ENCODE peak calls at places on chromosomes 12 and 14, in four cellular contexts. F is WTC11, O is SK-N-SH, Y is GM12878. N is an unnamed sample.

GRCh38 chr14:84591827-84592540 is 938.0 kb upstream of the FLRT2 start:
- DNase-seq in F (no peak), O (no peak), Y (no peak), N (no peak)

GRCh38 chr12:91023326-91024004 is 18.7 kb upstream of the EPYC start:
- DNase-seq in F (no peak), O (no peak), Y (no peak), N (no peak)

GRCh38 chr14:38931969-38932652 is 170.9 kb downstream of the SEC23A start:
- DNase-seq in F (peak; percentile 20), O (no peak), Y (no peak), N (no peak)

GRCh38 chr14:106845286-106846087 is 1319.1 kb downstream of the TMEM121 start:
- DNase-seq in F (no peak), O (peak; percentile 19), Y (peak; percentile 73), N (no peak)

GRCh38 chr12:127599441-127599840 is 667.5 kb upstream of the TMEM132C start:
- DNase-seq in F (no peak), O (no peak), Y (no peak), N (no peak)

GRCh38 chr12:28161697-28162096 is 28.6 kb upstream of the CCDC91 start:
- DNase-seq in F (no peak), O (no peak), Y (no peak), N (no peak)

GRCh38 chr12:108752387-108752786 is 21.1 kb upstream of the CORO1C start:
- DNase-seq in F (no peak), O (no peak), Y (no peak), N (no peak)

GRCh38 chr14:38693423-38693822 is 409.6 kb downstream of the SEC23A start:
- DNase-seq in F (no peak), O (no peak), Y (no peak), N (no peak)

GRCh38 chr14:71591929-71592328 is 340.3 kb upstream of the RGS6 start:
- DNase-seq in F (no peak), O (no peak), Y (no peak), N (no peak)

GRCh38 chr12:101230547-101230946 is 20.5 kb upstream of the SLC5A8 start:
- DNase-seq in F (no peak), O (no peak), Y (no peak), N (no peak)

GRCh38 chr12:52903855-52904508 is 894 bp downstream of the KRT8 start:
- DNase-seq in F (peak; percentile 67), O (peak; percentile 42), Y (peak; percentile 30), N (peak; percentile 91)

GRCh38 chr12:31245822-31246469 is 80.0 kb downstream of the SINHCAF start:
- DNase-seq in F (no peak), O (no peak), Y (no peak), N (peak; percentile 62)

GRCh38 chr12:107759410-107759809 is 1.5 kb downstream of the PRDM4 start:
- DNase-seq in F (no peak), O (no peak), Y (no peak), N (peak; percentile 53)

GRCh38 chr12:47988073-47989022 is 15.9 kb downstream of the COL2A1 start:
- DNase-seq in F (peak; percentile 54), O (no peak), Y (no peak), N (no peak)

GRCh38 chr14:105093426-105094192 is 28.4 kb upstream of the GPR132 start:
- DNase-seq in F (peak; percentile 94), O (peak; percentile 95), Y (peak; percentile 43), N (peak; percentile 83)

GRCh38 chr12:122865268-122866231 is 30.3 kb downstream of the HIP1R start:
- DNase-seq in F (peak; percentile 43), O (peak; percentile 79), Y (no peak), N (peak; percentile 61)

GRCh38 chr14:99158150-99158549 is 113.8 kb downstream of the BCL11B start:
- DNase-seq in F (no peak), O (no peak), Y (no peak), N (no peak)

GRCh38 chr12:83179999-83180398 is 493.3 kb downstream of the TMTC2 start:
- DNase-seq in F (no peak), O (no peak), Y (no peak), N (no peak)

GRCh38 chr14:94401083-94401482 is 12.7 kb upstream of the SERPINA1 start:
- DNase-seq in F (no peak), O (no peak), Y (no peak), N (no peak)

GRCh38 chr14:99517046-99517642 is 35.9 kb downstream of the CCNK start:
- DNase-seq in F (peak; percentile 29), O (peak; percentile 16), Y (no peak), N (no peak)

GRCh38 chr14:70595443-70596185 is 4.8 kb downstream of the MED6 start:
- DNase-seq in F (peak; percentile 27), O (no peak), Y (no peak), N (no peak)

GRCh38 chr14:81655423-81656314 is 122.0 kb upstream of the SEL1L start:
- DNase-seq in F (no peak), O (no peak), Y (no peak), N (no peak)

GRCh38 chr12:98955284-98955683 is 310.2 kb downstream of the APAF1 start:
- DNase-seq in F (peak; percentile 36), O (peak; percentile 18), Y (no peak), N (peak; percentile 12)

GRCh38 chr14:61213930-61214329 is 67.2 kb downstream of the TMEM30B start:
- DNase-seq in F (no peak), O (no peak), Y (no peak), N (no peak)

GRCh38 chr12:69484428-69484827 is 14.2 kb downstream of the FRS2 start:
- DNase-seq in F (no peak), O (no peak), Y (no peak), N (no peak)

GRCh38 chr14:67151082-67151666 is 38.1 kb upstream of the GARIN2 start:
- DNase-seq in F (no peak), O (no peak), Y (no peak), N (no peak)

GRCh38 chr14:95667251-95667693 is 19.0 kb upstream of the TCL1B start:
- DNase-seq in F (peak; percentile 24), O (no peak), Y (no peak), N (no peak)

GRCh38 chr14:95668235-95668772 is 17.9 kb upstream of the TCL1B start:
- DNase-seq in F (no peak), O (no peak), Y (peak; percentile 51), N (no peak)

GRCh38 chr14:95664046-95664445 is 22.2 kb upstream of the TCL1B start:
- DNase-seq in F (no peak), O (no peak), Y (no peak), N (no peak)

GRCh38 chr14:95664546-95664945 is 21.7 kb upstream of the TCL1B start:
- DNase-seq in F (no peak), O (no peak), Y (no peak), N (no peak)

DNA sequence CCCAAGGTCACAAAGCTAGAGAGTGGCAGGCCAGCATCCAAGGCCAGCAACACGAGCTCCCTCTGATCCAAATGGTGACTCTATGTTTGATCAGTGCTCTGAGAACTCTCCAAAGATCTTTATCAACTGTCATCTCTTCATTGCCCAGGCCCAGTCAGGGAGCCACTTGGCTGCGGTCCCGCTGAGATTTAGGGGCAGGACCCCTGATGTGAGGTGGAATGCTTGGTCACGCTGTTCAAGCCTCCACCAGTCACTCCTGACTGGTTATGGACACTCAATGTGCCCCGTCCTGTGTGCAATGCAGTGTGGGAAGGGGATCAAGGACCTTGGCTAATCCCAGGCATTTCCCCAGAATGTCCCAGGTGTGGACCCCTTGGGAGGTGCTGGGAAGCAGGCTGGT is 19.8 kb upstream of the TCL1B start:
- DNase-seq in F (no peak), O (no peak), Y (no peak), N (no peak)
- TF ChIP-seq USF1 in F (no peak), O (no peak), Y (no peak), N (no peak)

GRCh38 chr12:4829161-4829792 is 80.4 kb upstream of the KCNA1 start:
- DNase-seq in F (no peak), O (no peak), Y (peak; percentile 73), N (no peak)

GRCh38 chr12:4826909-4827308 is 82.8 kb upstream of the KCNA1 start:
- DNase-seq in F (no peak), O (no peak), Y (no peak), N (no peak)

GRCh38 chr12:4828176-4828575 is 81.5 kb upstream of the KCNA1 start:
- DNase-seq in F (no peak), O (no peak), Y (no peak), N (no peak)

GRCh38 chr12:4830568-4830967 is 79.1 kb upstream of the KCNA1 start:
- DNase-seq in F (no peak), O (no peak), Y (no peak), N (no peak)

DNA sequence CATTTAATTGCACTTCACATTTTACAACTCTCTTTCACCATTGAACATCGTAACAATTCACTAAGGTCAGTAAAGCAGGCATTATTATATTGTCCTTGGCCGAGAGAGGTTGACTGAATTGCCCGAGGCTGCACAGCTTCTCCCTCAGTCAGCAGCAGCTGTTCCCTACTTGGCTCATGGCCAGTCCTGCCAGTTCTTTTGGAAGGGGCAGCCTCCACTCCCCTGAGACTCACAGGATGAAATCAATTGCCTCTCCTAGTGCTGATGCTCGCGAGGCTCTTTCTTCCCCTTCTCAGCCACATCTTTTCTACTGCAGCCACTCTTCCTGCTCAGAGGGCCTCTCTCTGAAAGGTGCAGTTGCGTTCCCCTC is 79.9 kb upstream of the KCNA1 start:
- DNase-seq in F (no peak), O (no peak), Y (no peak), N (no peak)
- TF ChIP-seq USF1 in F (no peak), O (no peak), Y (no peak), N (no peak)

GRCh38 chr12:94616217-94616729 is 34.1 kb downstream of the TMCC3 start:
- DNase-seq in F (no peak), O (no peak), Y (no peak), N (peak; percentile 68)
- TF ChIP-seq USF1 in F (no peak), O (no peak), Y (no peak), N (no peak)

GRCh38 chr14:53950031-53950793 is 6.4 kb downstream of the BMP4 start:
- DNase-seq in F (no peak), O (no peak), Y (no peak), N (no peak)

GRCh38 chr14:53946404-53947400 is 9.9 kb downstream of the BMP4 start:
- DNase-seq in F (peak; percentile 58), O (peak; percentile 51), Y (no peak), N (no peak)

GRCh38 chr14:53948181-53948884 is 8.3 kb downstream of the BMP4 start:
- DNase-seq in F (no peak), O (no peak), Y (no peak), N (no peak)

GRCh38 chr14:53947452-53948180 is 9.0 kb downstream of the BMP4 start:
- DNase-seq in F (no peak), O (no peak), Y (no peak), N (no peak)

DNA sequence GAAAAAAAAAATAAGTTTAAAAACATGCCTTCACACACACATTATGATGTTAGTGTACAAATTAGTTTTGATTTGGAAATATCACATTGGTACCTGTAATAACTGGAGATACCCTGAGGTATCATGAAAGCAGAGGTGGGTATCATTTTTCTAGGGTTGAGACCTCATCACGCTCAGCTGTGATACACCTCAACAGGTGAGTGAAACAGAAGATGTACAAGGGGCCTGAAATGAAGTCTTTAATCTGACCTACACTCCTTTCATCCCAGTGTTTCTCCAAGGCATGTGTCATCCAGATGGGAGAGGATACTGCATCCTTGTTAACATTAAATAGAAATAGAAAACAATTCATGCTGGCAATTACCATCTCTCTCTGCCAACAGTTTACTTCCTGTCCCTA is 7.4 kb downstream of the BMP4 start:
- DNase-seq in F (no peak), O (no peak), Y (no peak), N (no peak)
- TF ChIP-seq USF1 in F (no peak), O (no peak), Y (no peak), N (no peak)

N was measured in K562.